ENCODE peak calls at places on chromosome 16, in five cellular contexts. One of them, this sample, is unnamed.

GRCh38 chr16:85310868-85311585 is 198.8 kb upstream of the CIBAR2 start:
- DNase-seq in HepG2: no peak
- DNase-seq in GM23338: peak
- DNase-seq in endothelial cell of umbilical vein: no peak
- DNase-seq in HCT116: no peak
- DNase-seq in this sample: no peak

GRCh38 chr16:84829168-84829965 is 9.6 kb downstream of the CRISPLD2 start:
- DNase-seq in endothelial cell of umbilical vein: no peak
- DNase-seq in HCT116: no peak
- DNase-seq in HepG2: no peak
- DNase-seq in GM23338: no peak
- DNase-seq in this sample: no peak

GRCh38 chr16:88569614-88569984 is 604 bp upstream of the ZC3H18 start:
- DNase-seq in endothelial cell of umbilical vein: no peak
- DNase-seq in HCT116: no peak
- DNase-seq in HepG2: peak
- DNase-seq in GM23338: peak
- DNase-seq in this sample: no peak

GRCh38 chr16:80407265-80407987 is 133.4 kb upstream of the DYNLRB2 start:
- DNase-seq in HCT116: no peak
- DNase-seq in GM23338: no peak
- DNase-seq in HepG2: peak
- DNase-seq in endothelial cell of umbilical vein: no peak
- DNase-seq in this sample: no peak

GRCh38 chr16:89831810-89832328 is 3.6 kb downstream of the SPIRE2 start:
- DNase-seq in HCT116: no peak
- DNase-seq in endothelial cell of umbilical vein: no peak
- DNase-seq in HepG2: no peak
- DNase-seq in GM23338: no peak
- DNase-seq in this sample: no peak

GRCh38 chr16:85145734-85146531 is 33.7 kb upstream of the CIBAR2 start:
- DNase-seq in endothelial cell of umbilical vein: no peak
- DNase-seq in GM23338: no peak
- DNase-seq in HepG2: no peak
- DNase-seq in HCT116: no peak
- DNase-seq in this sample: no peak

GRCh38 chr16:55138298-55138697 is 185.7 kb upstream of the IRX6 start:
- DNase-seq in endothelial cell of umbilical vein: no peak
- DNase-seq in GM23338: no peak
- DNase-seq in HCT116: no peak
- DNase-seq in HepG2: peak
- DNase-seq in this sample: no peak

GRCh38 chr16:87946596-87947350 is 4.5 kb upstream of the BANP start:
- DNase-seq in HCT116: no peak
- DNase-seq in HepG2: no peak
- DNase-seq in GM23338: no peak
- DNase-seq in endothelial cell of umbilical vein: no peak
- DNase-seq in this sample: no peak

GRCh38 chr16:10368984-10369551 is 16.8 kb upstream of the ATF7IP2 start:
- DNase-seq in endothelial cell of umbilical vein: no peak
- DNase-seq in HCT116: no peak
- DNase-seq in HepG2: peak
- DNase-seq in GM23338: peak
- DNase-seq in this sample: no peak

DNA sequence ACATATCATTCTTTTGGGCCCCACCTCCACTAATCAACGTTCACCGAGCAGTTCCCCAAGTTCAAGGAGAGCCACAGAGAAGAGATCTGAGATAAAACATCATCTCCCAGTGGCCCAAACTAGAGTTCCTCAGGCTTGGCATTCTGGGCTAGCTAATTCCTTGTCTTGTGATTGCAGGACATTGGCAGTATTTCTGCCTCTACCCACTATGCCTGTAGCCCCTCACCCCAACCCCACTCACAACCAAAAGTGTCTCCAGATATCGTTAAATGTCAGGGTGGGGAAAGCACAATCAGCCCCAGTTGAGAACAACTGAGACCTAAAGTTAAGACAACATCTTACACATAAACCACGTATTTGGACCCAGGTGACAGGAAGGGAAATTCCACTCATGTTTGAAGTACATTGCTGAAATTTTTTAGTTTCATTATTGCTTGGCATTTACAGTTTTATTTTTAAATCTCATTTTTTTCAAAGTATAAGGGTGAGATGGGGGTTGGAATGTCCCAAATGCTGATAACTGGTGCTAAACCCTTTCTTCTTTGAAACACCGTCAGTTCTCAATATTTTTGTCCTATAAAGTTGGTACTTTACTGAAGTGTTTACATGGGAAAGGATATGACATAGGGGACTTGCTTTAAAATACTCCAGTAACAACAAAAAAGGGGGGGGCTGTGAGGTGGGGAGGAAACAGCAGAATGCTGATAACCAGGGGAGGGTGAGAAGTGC is 13.6 kb downstream of the ZC3H7A start:
- DNase-seq in endothelial cell of umbilical vein: peak
- DNase-seq in HepG2: no peak
- DNase-seq in HCT116: no peak
- DNase-seq in GM23338: no peak
- DNase-seq in this sample: no peak
- H3K4me3 ChIP-seq in endothelial cell of umbilical vein: no peak
- H3K4me3 ChIP-seq in HepG2: no peak
- H3K4me3 ChIP-seq in HCT116: no peak
- H3K4me3 ChIP-seq in GM23338: no peak
- H3K4me3 ChIP-seq in this sample: peak

GRCh38 chr16:65122724-65122973 is 786 bp upstream of the CDH11 start:
- DNase-seq in GM23338: no peak
- DNase-seq in endothelial cell of umbilical vein: peak
- DNase-seq in HCT116: no peak
- DNase-seq in HepG2: no peak
- DNase-seq in this sample: no peak
- TF ChIP-seq EZH2 in GM23338: no peak
- TF ChIP-seq EZH2 in endothelial cell of umbilical vein: peak
- TF ChIP-seq EZH2 in HCT116: no peak
- TF ChIP-seq EZH2 in HepG2: no peak
- TF ChIP-seq EZH2 in this sample: no peak

GRCh38 chr16:11743308-11744074 is 834 bp upstream of the TXNDC11 start:
- DNase-seq in endothelial cell of umbilical vein: peak
- DNase-seq in HCT116: peak
- DNase-seq in GM23338: no peak
- DNase-seq in HepG2: peak
- DNase-seq in this sample: no peak
- TF ChIP-seq POLR2AphosphoS5 in endothelial cell of umbilical vein: no peak
- TF ChIP-seq POLR2AphosphoS5 in HCT116: peak
- TF ChIP-seq POLR2AphosphoS5 in GM23338: no peak
- TF ChIP-seq POLR2AphosphoS5 in HepG2: peak
- TF ChIP-seq POLR2AphosphoS5 in this sample: no peak

DNA sequence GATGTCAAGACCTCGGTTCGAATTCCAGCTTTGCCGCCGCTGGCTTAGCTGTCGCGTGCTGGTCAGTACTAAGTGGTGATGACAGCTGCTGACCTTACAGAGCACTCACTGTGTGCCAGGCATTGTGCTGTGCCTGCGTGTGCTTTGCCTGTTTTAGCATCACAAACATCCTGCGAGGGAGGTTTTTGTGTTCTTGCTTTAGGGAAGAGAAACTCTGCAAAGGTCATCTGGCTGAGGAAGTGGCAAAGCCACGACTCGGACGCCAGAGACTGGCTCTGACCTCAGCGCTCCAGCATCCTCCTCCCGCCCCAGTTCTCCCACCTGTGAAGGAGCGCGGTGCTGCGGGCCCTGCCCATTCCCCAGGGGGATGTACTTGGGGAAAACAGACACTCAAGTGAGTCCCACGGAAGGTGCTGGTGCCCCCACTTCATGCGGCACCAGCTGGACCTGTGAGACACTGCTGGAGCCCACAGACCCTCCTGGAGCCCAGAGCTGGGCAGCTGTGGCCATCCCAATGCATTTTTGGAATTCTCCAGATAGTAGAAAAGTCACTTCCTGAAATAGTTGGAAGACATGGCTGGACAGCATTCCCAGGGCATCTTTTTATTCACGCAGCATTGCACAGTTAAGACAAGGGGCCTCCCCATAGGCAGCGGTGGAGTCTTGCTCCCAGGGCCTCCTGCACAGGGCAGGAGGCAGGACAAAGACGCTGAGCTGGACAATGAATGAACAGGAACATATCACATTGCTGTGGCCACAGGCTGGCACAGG is 20.0 kb upstream of the HERPUD1 start:
- DNase-seq in endothelial cell of umbilical vein: no peak
- DNase-seq in HepG2: no peak
- DNase-seq in HCT116: no peak
- DNase-seq in GM23338: no peak
- DNase-seq in this sample: no peak
- H3K4me3 ChIP-seq in endothelial cell of umbilical vein: no peak
- H3K4me3 ChIP-seq in HepG2: no peak
- H3K4me3 ChIP-seq in HCT116: no peak
- H3K4me3 ChIP-seq in GM23338: no peak
- H3K4me3 ChIP-seq in this sample: no peak

GRCh38 chr16:4425378-4426020 is at the start of gene DNAJA3:
- DNase-seq in HCT116: peak
- DNase-seq in endothelial cell of umbilical vein: peak
- DNase-seq in HepG2: peak
- DNase-seq in GM23338: peak
- DNase-seq in this sample: peak
- TF ChIP-seq EZH2 in HCT116: no peak
- TF ChIP-seq EZH2 in endothelial cell of umbilical vein: no peak
- TF ChIP-seq EZH2 in HepG2: no peak
- TF ChIP-seq EZH2 in GM23338: no peak
- TF ChIP-seq EZH2 in this sample: no peak

GRCh38 chr16:57646388-57647039 is 18.1 kb downstream of the ADGRG1 start:
- DNase-seq in HCT116: no peak
- DNase-seq in endothelial cell of umbilical vein: peak
- DNase-seq in HepG2: no peak
- DNase-seq in GM23338: no peak
- DNase-seq in this sample: no peak
- TF ChIP-seq POLR2AphosphoS5 in HCT116: no peak
- TF ChIP-seq POLR2AphosphoS5 in endothelial cell of umbilical vein: peak
- TF ChIP-seq POLR2AphosphoS5 in HepG2: no peak
- TF ChIP-seq POLR2AphosphoS5 in GM23338: no peak
- TF ChIP-seq POLR2AphosphoS5 in this sample: no peak

GRCh38 chr16:3096362-3096761 is 2.7 kb downstream of the ZSCAN10 start:
- DNase-seq in HCT116: no peak
- DNase-seq in GM23338: no peak
- DNase-seq in HepG2: no peak
- DNase-seq in endothelial cell of umbilical vein: no peak
- DNase-seq in this sample: no peak

GRCh38 chr16:3099395-3099731 is 269 bp upstream of the ZSCAN10 start:
- DNase-seq in endothelial cell of umbilical vein: no peak
- DNase-seq in HCT116: no peak
- DNase-seq in GM23338: no peak
- DNase-seq in HepG2: no peak
- DNase-seq in this sample: no peak

GRCh38 chr16:3099732-3100499 is 822 bp upstream of the ZSCAN10 start:
- DNase-seq in HCT116: peak
- DNase-seq in HepG2: peak
- DNase-seq in endothelial cell of umbilical vein: peak
- DNase-seq in GM23338: peak
- DNase-seq in this sample: no peak

GRCh38 chr16:3097266-3097665 is 1.8 kb downstream of the ZSCAN10 start:
- DNase-seq in HCT116: no peak
- DNase-seq in GM23338: peak
- DNase-seq in HepG2: no peak
- DNase-seq in endothelial cell of umbilical vein: no peak
- DNase-seq in this sample: no peak

GRCh38 chr16:3098459-3099394 is at the start of gene ZSCAN10:
- DNase-seq in endothelial cell of umbilical vein: no peak
- DNase-seq in GM23338: peak
- DNase-seq in HepG2: no peak
- DNase-seq in HCT116: no peak
- DNase-seq in this sample: no peak
- H3K4me3 ChIP-seq in endothelial cell of umbilical vein: no peak
- H3K4me3 ChIP-seq in GM23338: peak
- H3K4me3 ChIP-seq in HepG2: no peak
- H3K4me3 ChIP-seq in HCT116: no peak
- H3K4me3 ChIP-seq in this sample: peak

This sample was measured in SK-N-MC.